ENCODE peak calls at places on chromosomes 12 and 14, in six cellular contexts. One of them, this sample, is unnamed.

GRCh38 chr14:91330111-91330696 is 85.7 kb upstream of the GPR68 start:
- DNase-seq in putamen: no peak
- DNase-seq in iris pigment epithelial cell: no peak
- DNase-seq in germinal center: no peak
- DNase-seq in HCEC 1CT: no peak
- DNase-seq in gastrocnemius medialis: no peak
- DNase-seq in this sample: no peak

GRCh38 chr14:103879570-103880333 is 32.4 kb upstream of the PPP1R13B start:
- DNase-seq in iris pigment epithelial cell: no peak
- DNase-seq in putamen: no peak
- DNase-seq in gastrocnemius medialis: no peak
- DNase-seq in germinal center: no peak
- DNase-seq in HCEC 1CT: no peak
- DNase-seq in this sample: no peak

GRCh38 chr12:124111006-124111405 is 138.0 kb downstream of the ZNF664 start:
- DNase-seq in putamen: no peak
- DNase-seq in germinal center: no peak
- DNase-seq in HCEC 1CT: no peak
- DNase-seq in gastrocnemius medialis: no peak
- DNase-seq in iris pigment epithelial cell: no peak
- DNase-seq in this sample: no peak

GRCh38 chr14:68157971-68158371 is 338.4 kb downstream of the RAD51B start:
- DNase-seq in HCEC 1CT: no peak
- DNase-seq in germinal center: no peak
- DNase-seq in gastrocnemius medialis: no peak
- DNase-seq in iris pigment epithelial cell: no peak
- DNase-seq in putamen: no peak
- DNase-seq in this sample: no peak

GRCh38 chr12:116125981-116126566 is 151.4 kb downstream of the MED13L start:
- DNase-seq in HCEC 1CT: peak; percentile 18
- DNase-seq in germinal center: no peak
- DNase-seq in gastrocnemius medialis: no peak
- DNase-seq in putamen: no peak
- DNase-seq in iris pigment epithelial cell: no peak
- DNase-seq in this sample: no peak

GRCh38 chr12:25100738-25101445 is 94.1 kb downstream of the DNAI7 start:
- DNase-seq in HCEC 1CT: no peak
- DNase-seq in iris pigment epithelial cell: no peak
- DNase-seq in putamen: no peak
- DNase-seq in gastrocnemius medialis: no peak
- DNase-seq in germinal center: no peak
- DNase-seq in this sample: peak; percentile 14

GRCh38 chr14:96324219-96324618 is 38.9 kb downstream of the ATG2B start:
- DNase-seq in putamen: no peak
- DNase-seq in germinal center: no peak
- DNase-seq in gastrocnemius medialis: no peak
- DNase-seq in iris pigment epithelial cell: no peak
- DNase-seq in HCEC 1CT: no peak
- DNase-seq in this sample: no peak

GRCh38 chr14:24411468-24412454 is 13.0 kb downstream of the NYNRIN start:
- DNase-seq in gastrocnemius medialis: no peak
- DNase-seq in putamen: no peak
- DNase-seq in iris pigment epithelial cell: peak; percentile 70
- DNase-seq in HCEC 1CT: peak; percentile 55
- DNase-seq in germinal center: peak; percentile 67
- DNase-seq in this sample: peak; percentile 80

GRCh38 chr12:77031745-77032144 is 33.6 kb downstream of the E2F7 start:
- DNase-seq in HCEC 1CT: peak; percentile 64
- DNase-seq in iris pigment epithelial cell: peak; percentile 54
- DNase-seq in putamen: no peak
- DNase-seq in germinal center: no peak
- DNase-seq in gastrocnemius medialis: no peak
- DNase-seq in this sample: no peak

GRCh38 chr12:62128186-62128965 is 131.8 kb upstream of the USP15 start:
- DNase-seq in iris pigment epithelial cell: no peak
- DNase-seq in putamen: no peak
- DNase-seq in HCEC 1CT: no peak
- DNase-seq in germinal center: no peak
- DNase-seq in gastrocnemius medialis: no peak
- DNase-seq in this sample: no peak

GRCh38 chr12:100566887-100567637 is 6.4 kb upstream of the GAS2L3 start:
- DNase-seq in gastrocnemius medialis: peak; percentile 9
- DNase-seq in germinal center: no peak
- DNase-seq in putamen: peak; percentile 36
- DNase-seq in HCEC 1CT: peak; percentile 46
- DNase-seq in iris pigment epithelial cell: no peak
- DNase-seq in this sample: peak; percentile 65

GRCh38 chr12:76586764-76587395 is 27.3 kb upstream of the OSBPL8 start:
- DNase-seq in putamen: no peak
- DNase-seq in iris pigment epithelial cell: peak; percentile 70
- DNase-seq in HCEC 1CT: peak; percentile 60
- DNase-seq in germinal center: peak; percentile 10
- DNase-seq in gastrocnemius medialis: no peak
- DNase-seq in this sample: no peak

GRCh38 chr14:93396456-93396855 is 34.3 kb upstream of the UNC79 start:
- DNase-seq in iris pigment epithelial cell: no peak
- DNase-seq in HCEC 1CT: no peak
- DNase-seq in germinal center: no peak
- DNase-seq in putamen: no peak
- DNase-seq in gastrocnemius medialis: no peak
- DNase-seq in this sample: no peak

GRCh38 chr14:31336646-31337045 is 83.7 kb downstream of the HEATR5A start:
- DNase-seq in iris pigment epithelial cell: peak; percentile 93
- DNase-seq in gastrocnemius medialis: no peak
- DNase-seq in putamen: no peak
- DNase-seq in germinal center: no peak
- DNase-seq in HCEC 1CT: peak; percentile 87
- DNase-seq in this sample: no peak

GRCh38 chr12:5514545-5514944 is 82.6 kb downstream of the NTF3 start:
- DNase-seq in germinal center: no peak
- DNase-seq in iris pigment epithelial cell: no peak
- DNase-seq in gastrocnemius medialis: no peak
- DNase-seq in putamen: no peak
- DNase-seq in HCEC 1CT: no peak
- DNase-seq in this sample: no peak